ENCODE peak calls at places on chromosomes 1 and 21, in seven cellular contexts. L is astrocyte, Z is PC-3, H is cardiac fibroblast, C is nephron progenitor cell, T is foreskin fibroblast, K is psoas muscle. J is an unnamed sample.

GRCh38 chr1:4622821-4623220 is 31.6 kb upstream of the AJAP1 start:
- DNase-seq in Z (no peak), T (no peak), K (no peak), H (no peak), C (no peak), L (no peak), J (no peak)

GRCh38 chr1:247281001-247281574 is 25.2 kb downstream of the VN1R5 start:
- DNase-seq in K (no peak), Z (no peak), L (no peak), H (no peak), T (no peak), C (no peak), J (no peak)

GRCh38 chr1:186420923-186421322 is 40.0 kb downstream of the PDC start:
- DNase-seq in K (no peak), L (no peak), Z (no peak), T (no peak), C (no peak), H (no peak), J (no peak)

GRCh38 chr1:23013657-23014056 is 2.0 kb downstream of the TEX46 start:
- DNase-seq in L (no peak), H (no peak), Z (peak; percentile 26), C (peak; percentile 38), K (no peak), T (no peak), J (peak; percentile 25)

GRCh38 chr1:28122183-28122582 is 33.8 kb upstream of the EYA3 start:
- DNase-seq in K (no peak), T (no peak), L (peak; percentile 65), Z (no peak), C (no peak), H (peak; percentile 37), J (peak; percentile 47)

GRCh38 chr1:165403835-165404482 is 41.0 kb downstream of the RXRG start:
- DNase-seq in T (no peak), H (no peak), C (peak; percentile 50), Z (peak; percentile 68), L (no peak), K (no peak), J (peak; percentile 65)

GRCh38 chr1:81296584-81296983 is 504.1 kb upstream of the ADGRL2 start:
- DNase-seq in H (peak; percentile 80), T (no peak), L (peak; percentile 29), Z (no peak), C (no peak), K (no peak), J (no peak)

GRCh38 chr1:17639703-17640340 is 100.3 kb downstream of the ARHGEF10L start:
- DNase-seq in L (no peak), C (no peak), Z (no peak), T (no peak), H (no peak), K (no peak), J (no peak)

GRCh38 chr1:60133848-60134247 is 60.3 kb upstream of the C1orf87 start:
- DNase-seq in H (peak; percentile 30), C (no peak), L (peak; percentile 90), K (no peak), T (peak; percentile 83), Z (no peak), J (peak; percentile 30)

GRCh38 chr1:59142663-59143487 is 154.0 kb upstream of the FGGY start:
- DNase-seq in K (no peak), H (peak; percentile 95), L (peak; percentile 96), Z (peak; percentile 98), C (no peak), T (peak; percentile 91), J (peak; percentile 72)

GRCh38 chr1:53619811-53620619 is 118.9 kb downstream of the GLIS1 start:
- DNase-seq in T (peak; percentile 26), Z (peak; percentile 18), C (peak; percentile 29), K (no peak), L (peak; percentile 20), H (no peak), J (no peak)

GRCh38 chr1:220326578-220326977 is 54.3 kb upstream of the RAB3GAP2 start:
- DNase-seq in K (no peak), H (no peak), C (no peak), L (peak; percentile 78), T (no peak), Z (peak; percentile 88), J (peak; percentile 57)

GRCh38 chr1:151711044-151711800 is 5.4 kb downstream of the CELF3 start:
- DNase-seq in L (no peak), C (no peak), K (no peak), T (no peak), H (no peak), Z (no peak), J (no peak)

GRCh38 chr21:42187976-42188653 is 30.8 kb upstream of the ABCG1 start:
- DNase-seq in H (peak; percentile 55), C (no peak), K (no peak), L (peak; percentile 13), Z (no peak), T (no peak), J (no peak)

GRCh38 chr1:171911506-171911905 is 70.2 kb downstream of the DNM3 start:
- DNase-seq in H (peak; percentile 7), K (no peak), L (no peak), C (peak; percentile 6), T (no peak), Z (peak; percentile 47), J (peak; percentile 31)

GRCh38 chr1:245809361-245809760 is 654.6 kb downstream of the KIF26B start:
- DNase-seq in Z (no peak), H (no peak), C (no peak), T (no peak), L (no peak), K (no peak), J (no peak)

GRCh38 chr1:245807954-245808719 is 653.4 kb downstream of the KIF26B start:
- DNase-seq in H (no peak), C (no peak), T (no peak), L (no peak), Z (no peak), K (no peak), J (no peak)

GRCh38 chr1:245812278-245812677 is 657.5 kb downstream of the KIF26B start:
- DNase-seq in L (no peak), Z (no peak), H (no peak), K (no peak), C (no peak), T (no peak), J (no peak)

GRCh38 chr1:245810181-245810727 is 655.5 kb downstream of the KIF26B start:
- DNase-seq in Z (peak; percentile 25), H (no peak), L (no peak), C (no peak), K (no peak), T (no peak), J (no peak)

DNA sequence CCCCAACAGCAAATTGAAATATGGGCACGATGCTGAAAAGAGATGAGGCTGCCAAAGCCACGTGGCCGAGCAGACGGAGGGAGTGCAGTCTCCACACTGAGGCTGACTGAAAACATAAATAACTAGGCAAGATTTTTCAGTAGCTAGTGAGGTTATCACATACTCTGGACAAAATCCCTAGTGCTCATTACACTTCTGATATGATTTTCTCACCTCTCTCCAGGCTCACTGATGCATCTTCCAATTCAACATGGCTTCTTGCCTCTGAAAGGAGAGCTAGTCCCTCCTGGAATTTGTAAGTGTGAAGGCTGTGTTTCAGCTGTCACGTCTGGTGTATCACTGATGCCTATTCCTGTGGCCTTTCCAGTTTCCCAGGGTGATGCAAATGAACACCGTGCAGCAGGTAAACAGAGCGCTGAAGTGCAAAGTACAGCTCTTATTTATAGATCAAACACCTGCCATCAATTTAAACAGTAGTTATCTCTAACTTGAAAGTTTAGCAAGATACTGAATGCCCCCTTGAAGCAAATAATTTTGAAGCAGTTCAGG is 656.1 kb downstream of the KIF26B start:
- DNase-seq in Z (no peak), T (no peak), H (no peak), C (no peak), K (no peak), L (no peak), J (no peak)
- TF ChIP-seq CTCF in Z (no peak), T (no peak), H (no peak), C (no peak), K (no peak), L (no peak), J (no peak)

DNA sequence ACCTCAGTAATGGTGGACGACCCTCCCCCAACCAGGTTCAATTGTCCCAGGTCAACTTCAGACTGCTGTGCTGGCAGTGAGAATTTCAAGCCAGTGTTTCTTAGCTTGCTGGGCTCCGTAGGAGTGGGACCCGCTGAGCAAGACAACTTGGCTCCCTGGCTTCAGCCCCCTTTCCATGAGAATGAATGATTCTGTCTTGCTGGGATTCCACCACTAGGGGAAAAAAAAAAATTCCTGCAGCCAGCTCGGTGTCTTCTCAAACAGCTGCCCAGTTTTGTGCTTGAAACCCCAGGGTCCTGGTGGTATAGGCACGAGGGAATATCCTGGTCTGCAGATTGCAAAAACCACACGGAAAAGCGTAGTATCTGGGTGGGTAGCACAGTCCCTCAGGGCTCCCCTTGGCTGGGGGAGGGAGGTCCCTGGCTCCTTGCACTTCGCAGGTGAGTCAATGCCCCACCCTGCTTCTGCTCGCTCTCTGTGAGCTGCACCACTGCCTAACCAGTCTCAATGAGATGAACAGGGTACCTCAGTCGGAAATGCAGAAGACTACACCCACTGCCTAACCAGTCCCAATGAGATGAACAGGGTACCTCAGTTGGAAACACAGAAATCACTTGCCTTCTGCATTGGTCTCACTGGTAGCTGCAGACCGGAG is 41.5 kb downstream of the GBP6 start:
- DNase-seq in K (no peak), L (no peak), Z (no peak), H (no peak), C (no peak), T (no peak), J (no peak)
- TF ChIP-seq CTCF in K (no peak), L (no peak), Z (peak; percentile 31), H (no peak), C (no peak), T (no peak), J (no peak)

GRCh38 chr1:107963009-107963408 is 2.0 kb downstream of the VAV3 start:
- DNase-seq in K (no peak), H (no peak), Z (no peak), C (no peak), L (no peak), T (no peak), J (no peak)

GRCh38 chr1:107963601-107964396 is 1.2 kb downstream of the VAV3 start:
- DNase-seq in H (peak; percentile 31), L (no peak), Z (no peak), K (peak; percentile 13), C (peak; percentile 32), T (no peak), J (no peak)

GRCh38 chr1:107966550-107966949 is 1.6 kb upstream of the VAV3 start:
- DNase-seq in T (no peak), Z (no peak), C (no peak), K (no peak), H (no peak), L (no peak), J (no peak)

GRCh38 chr1:107964397-107965111 is 426 bp downstream of the VAV3 start:
- DNase-seq in C (no peak), T (no peak), L (peak; percentile 14), K (peak; percentile 15), H (peak; percentile 13), Z (no peak), J (peak; percentile 15)

GRCh38 chr1:107965112-107965991 is at the start of gene VAV3:
- DNase-seq in H (peak; percentile 65), L (peak; percentile 37), T (peak; percentile 33), K (peak; percentile 76), C (peak; percentile 86), Z (peak; percentile 67), J (peak; percentile 22)
- TF ChIP-seq CTCF in H (peak; percentile 1), L (peak; percentile 3), T (no peak), K (no peak), C (peak; percentile 14), Z (no peak), J (no peak)

DNA sequence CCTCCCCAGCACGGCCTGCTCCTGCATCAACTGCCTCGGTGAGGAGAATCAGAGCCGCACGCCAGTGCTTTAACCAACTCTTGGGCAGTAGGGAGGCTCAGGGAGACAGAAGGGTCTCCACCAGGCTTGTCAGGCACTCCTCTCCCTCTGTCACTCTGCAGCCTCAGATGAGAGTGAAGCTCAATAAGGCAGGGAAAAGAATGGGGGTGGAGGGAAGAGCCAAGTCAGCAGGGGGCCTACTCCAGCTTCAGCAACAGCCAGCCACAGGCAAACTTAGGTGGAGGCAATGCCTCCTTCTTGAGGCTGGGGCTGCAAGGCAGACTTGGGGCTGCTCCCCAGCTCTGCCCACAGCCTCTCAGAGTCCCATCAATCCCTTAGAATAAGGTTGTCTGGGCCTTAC is 51.8 kb upstream of the A3GALT2 start:
- DNase-seq in H (no peak), K (no peak), L (no peak), C (no peak), Z (no peak), T (no peak), J (no peak)
- TF ChIP-seq CTCF in H (no peak), K (no peak), L (no peak), C (no peak), Z (peak; percentile 12), T (no peak), J (no peak)

J was measured in MCF 10A.